ENCODE peak calls at places on chromosome 2, in eight cellular contexts. D is nephron progenitor cell; N is left ventricle myocardium inferior; I is RWPE1; B is CD8-positive, alpha-beta T cell; X is endothelial cell; U is AG10803; O is lower lobe of right lung. E is an unnamed sample.
A peak's percentile ranks its signal among the peaks of the same experiment; 100 is the strongest.

GRCh38 chr2:72349016-72349415 is 201.4 kb upstream of the CYP26B1 start:
- DNase-seq in X (no peak), D (no peak), U (no peak), B (no peak), I (no peak), O (no peak), N (no peak), E (no peak)

GRCh38 chr2:116737951-116738350 is 1076.5 kb upstream of the DDX18 start:
- DNase-seq in I (no peak), O (no peak), X (no peak), B (no peak), U (no peak), D (no peak), N (no peak), E (no peak)

GRCh38 chr2:107036293-107036692 is 150.3 kb upstream of the ST6GAL2 start:
- DNase-seq in U (no peak), X (no peak), D (no peak), N (peak; percentile 24), I (no peak), B (no peak), O (no peak), E (no peak)

GRCh38 chr2:77443076-77443475 is 79.1 kb downstream of the LRRTM4 start:
- DNase-seq in B (no peak), N (no peak), U (no peak), O (no peak), I (no peak), X (no peak), D (no peak), E (no peak)

GRCh38 chr2:180385601-180386201 is 378.6 kb upstream of the CWC22 start:
- DNase-seq in U (peak; percentile 92), X (no peak), D (no peak), I (peak; percentile 30), N (no peak), O (no peak), B (no peak), E (no peak)

GRCh38 chr2:38032946-38033345 is 43.0 kb downstream of the CYP1B1 start:
- DNase-seq in U (no peak), O (no peak), N (no peak), X (no peak), B (no peak), I (no peak), D (no peak), E (no peak)

GRCh38 chr2:30095402-30095801 is 51.4 kb upstream of the YPEL5 start:
- DNase-seq in N (no peak), X (no peak), O (no peak), D (no peak), U (peak; percentile 48), B (no peak), I (no peak), E (no peak)

GRCh38 chr2:101981484-101981883 is 10.3 kb upstream of the IL1R2 start:
- DNase-seq in N (no peak), X (no peak), I (no peak), U (peak; percentile 45), B (no peak), D (no peak), O (no peak), E (no peak)

GRCh38 chr2:160557903-160558302 is 64.3 kb upstream of the RBMS1 start:
- DNase-seq in X (no peak), D (no peak), B (no peak), N (no peak), I (no peak), O (no peak), U (no peak), E (no peak)

GRCh38 chr2:57696016-57696415 is 350.6 kb upstream of the VRK2 start:
- DNase-seq in U (no peak), B (no peak), O (no peak), N (no peak), X (no peak), D (no peak), I (peak; percentile 66), E (peak; percentile 6)

GRCh38 chr2:15122915-15123314 is 438.2 kb downstream of the NBAS start:
- DNase-seq in U (no peak), B (no peak), X (no peak), N (no peak), I (no peak), D (no peak), O (no peak), E (no peak)

GRCh38 chr2:154804451-154804850 is 106.0 kb downstream of the KCNJ3 start:
- DNase-seq in B (no peak), U (no peak), I (no peak), X (no peak), D (no peak), O (no peak), N (no peak), E (no peak)

GRCh38 chr2:71798266-71799012 is 345.1 kb downstream of the DYSF start:
- DNase-seq in D (peak; percentile 71), U (peak; percentile 31), N (no peak), I (peak; percentile 45), O (no peak), X (peak; percentile 69), B (no peak), E (no peak)

GRCh38 chr2:173982918-173983317 is 17.7 kb upstream of the SP3 start:
- DNase-seq in X (no peak), N (no peak), I (peak; percentile 70), O (no peak), D (no peak), B (no peak), U (peak; percentile 39), E (no peak)

GRCh38 chr2:71157124-71157802 is 26.8 kb downstream of the MPHOSPH10 start:
- DNase-seq in O (peak; percentile 52), D (peak; percentile 84), I (peak; percentile 27), N (peak; percentile 30), U (peak; percentile 14), X (peak; percentile 82), B (peak; percentile 53), E (peak; percentile 66)

GRCh38 chr2:62423883-62424458 is 82.0 kb downstream of the TMEM17 start:
- DNase-seq in B (no peak), X (no peak), O (no peak), D (no peak), U (no peak), N (no peak), I (no peak), E (no peak)

GRCh38 chr2:237885931-237886701 is 26.7 kb downstream of the RAMP1 start:
- DNase-seq in X (no peak), O (peak; percentile 44), N (peak; percentile 83), U (no peak), I (no peak), D (no peak), B (no peak), E (peak; percentile 83)

GRCh38 chr2:55519908-55520885 is 679 bp downstream of the CFAP36 start:
- DNase-seq in B (peak; percentile 25), N (no peak), U (peak; percentile 13), X (no peak), I (peak; percentile 30), D (peak; percentile 41), O (no peak), E (no peak)

GRCh38 chr2:139478191-139478914 is 698.2 kb upstream of the NXPH2 start:
- DNase-seq in I (peak; percentile 1), D (no peak), X (no peak), U (no peak), B (no peak), O (no peak), N (no peak), E (no peak)

GRCh38 chr2:72570401-72570800 is 255.4 kb downstream of the EXOC6B start:
- DNase-seq in N (no peak), X (no peak), B (no peak), U (peak; percentile 75), I (no peak), O (no peak), D (no peak), E (no peak)

GRCh38 chr2:69298261-69298660 is 88.8 kb downstream of the GFPT1 start:
- DNase-seq in O (no peak), N (no peak), U (peak; percentile 98), I (peak; percentile 72), X (no peak), B (no peak), D (no peak), E (no peak)
- TF ChIP-seq CTCF in O (no peak), N (no peak), U (no peak), I (no peak), X (no peak), B (no peak), D (no peak), E (no peak)

DNA sequence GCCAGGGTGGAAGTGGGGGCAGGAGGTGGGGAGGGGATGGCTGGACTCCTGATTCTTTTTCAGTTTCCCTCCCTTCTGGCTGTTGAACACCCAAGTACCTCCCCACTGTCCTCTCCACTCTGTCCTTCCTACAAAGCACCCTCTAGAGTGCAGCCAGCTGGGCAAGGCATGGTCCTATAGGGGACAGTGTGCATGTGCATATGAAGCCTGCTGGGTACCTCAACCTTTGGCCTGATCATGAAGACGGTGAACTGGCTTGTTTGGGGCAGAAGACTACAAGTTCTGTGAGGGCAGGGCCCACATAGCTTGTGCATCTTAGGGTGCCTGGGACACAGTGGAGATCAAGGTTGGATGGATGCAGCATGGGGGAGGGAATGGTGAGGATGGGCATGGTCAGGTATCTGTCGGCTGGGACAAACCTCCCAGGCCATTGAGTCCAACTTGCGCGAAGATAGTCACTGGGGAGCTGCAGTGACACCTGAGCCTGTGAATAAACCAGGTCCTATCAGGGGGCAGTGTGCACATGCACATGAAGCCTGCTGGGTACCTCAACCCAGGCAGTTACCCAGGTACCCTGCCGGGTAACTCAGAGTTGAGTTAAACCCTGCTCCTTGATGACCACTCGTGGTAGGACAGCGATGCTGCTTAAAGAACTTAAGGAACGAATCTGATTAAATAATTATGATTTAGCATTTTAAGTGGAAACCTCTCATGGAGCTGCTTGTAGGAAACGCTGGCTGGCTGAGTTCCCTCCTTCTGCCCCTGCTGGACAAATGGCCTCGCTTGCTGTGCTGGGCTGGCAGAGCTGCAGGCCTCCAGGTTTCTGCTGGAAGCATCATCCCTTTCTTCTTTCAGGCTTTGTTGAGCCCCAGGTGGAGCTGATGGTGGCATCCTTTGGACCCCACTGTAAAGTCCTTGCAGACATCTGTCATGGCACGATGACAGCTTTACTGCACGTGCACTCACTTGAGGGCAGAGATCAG is 84.0 kb downstream of the POLR1A start:
- DNase-seq in N (no peak), X (no peak), D (no peak), U (no peak), O (no peak), B (no peak), I (no peak), E (no peak)
- TF ChIP-seq CTCF in N (no peak), X (no peak), D (no peak), U (peak; percentile 26), O (no peak), B (no peak), I (no peak), E (no peak)

GRCh38 chr2:46096272-46096671 is 200.9 kb upstream of the EPAS1 start:
- DNase-seq in D (no peak), N (no peak), O (no peak), I (no peak), B (no peak), X (no peak), U (no peak), E (no peak)
- TF ChIP-seq CTCF in D (no peak), N (no peak), O (no peak), I (no peak), B (no peak), X (no peak), U (no peak), E (no peak)

GRCh38 chr2:4995466-4995865 is 696.7 kb upstream of the SOX11 start:
- DNase-seq in O (no peak), D (no peak), X (no peak), B (no peak), I (no peak), U (no peak), N (no peak), E (no peak)

DNA sequence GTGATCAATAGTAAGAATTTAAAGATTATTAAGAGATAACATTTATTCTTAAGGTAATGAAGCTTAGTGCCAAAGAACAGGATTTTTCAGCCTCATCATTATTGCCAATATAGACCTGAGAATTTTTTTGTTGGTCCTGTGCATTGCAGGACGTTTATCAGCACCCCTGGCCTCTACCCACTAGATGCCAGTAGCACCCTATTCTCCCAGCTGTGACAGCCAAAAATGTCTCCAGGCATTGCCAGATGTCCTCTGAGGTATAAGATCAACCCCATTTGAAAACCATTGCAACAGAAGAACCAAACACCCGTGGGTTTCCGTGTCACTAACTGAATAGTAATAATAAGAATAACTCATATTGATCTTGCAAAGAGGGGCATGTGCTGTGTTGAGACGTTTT is 700.0 kb upstream of the SOX11 start:
- DNase-seq in U (no peak), D (no peak), O (no peak), B (no peak), X (no peak), N (no peak), I (no peak), E (no peak)
- TF ChIP-seq CTCF in U (no peak), D (no peak), O (no peak), B (no peak), X (no peak), N (peak; percentile 49), I (no peak), E (no peak)